ENCODE peak calls at places on chromosomes 3 and 15, in four cellular contexts. X, J, E and Y are unnamed samples. For H3K4me1, the result is how much of the 10 kb centered on the place peaks cover.

GRCh38 chr3:12944413-12944812 is 103.0 kb upstream of the RPL32 start:
- DNase-seq in X (no peak), J (no peak), E (no peak), Y (no peak)

GRCh38 chr3:61146010-61146569 is 105.2 kb downstream of the FHIT start:
- DNase-seq in X (no peak), J (no peak), E (no peak), Y (no peak)

GRCh38 chr3:105938101-105938500 is 69.3 kb upstream of the CBLB start:
- DNase-seq in X (peak), J (no peak), E (no peak), Y (peak)

GRCh38 chr3:47571391-47572165 is 7.1 kb downstream of the CSPG5 start:
- DNase-seq in X (no peak), J (no peak), E (no peak), Y (no peak)

GRCh38 chr15:34085746-34086145 is 15.9 kb downstream of the EMC7 start:
- DNase-seq in X (peak), J (no peak), E (no peak), Y (no peak)

GRCh38 chr3:140308535-140308934 is 369.3 kb upstream of the TRIM42 start:
- DNase-seq in X (no peak), J (no peak), E (no peak), Y (no peak)

GRCh38 chr3:107752202-107752990 is 229.6 kb downstream of the BBX start:
- DNase-seq in X (peak), J (no peak), E (no peak), Y (peak)

GRCh38 chr15:40053234-40054055 is 14.5 kb upstream of the SRP14 start:
- DNase-seq in X (no peak), J (no peak), E (no peak), Y (no peak)

GRCh38 chr3:190862209-190863118 is at the start of gene GMNC:
- DNase-seq in X (peak), J (peak), E (peak), Y (peak)

GRCh38 chr15:34055868-34056595 is 17.0 kb upstream of the AVEN start:
- DNase-seq in X (peak), J (no peak), E (no peak), Y (no peak)

GRCh38 chr3:129490273-129490675 is 38.2 kb upstream of the RHO start:
- DNase-seq in X (peak), J (peak), E (peak), Y (peak)

GRCh38 chr3:37922721-37923575 is 61.3 kb downstream of the CTDSPL start:
- DNase-seq in X (peak), J (peak), E (no peak), Y (peak)

GRCh38 chr3:115768661-115769060 is 145.4 kb downstream of the GAP43 start:
- DNase-seq in X (no peak), J (no peak), E (no peak), Y (no peak)

GRCh38 chr3:111128884-111129283 is 57.3 kb downstream of the NECTIN3 start:
- DNase-seq in X (no peak), J (no peak), E (no peak), Y (no peak)

GRCh38 chr15:22907161-22907950 is 68.9 kb downstream of the NIPA2 start:
- DNase-seq in X (no peak), J (no peak), E (no peak), Y (no peak)

GRCh38 chr15:74264081-74264501 is 28.0 kb downstream of the CCDC33 start:
- DNase-seq in X (no peak), J (no peak), E (no peak), Y (no peak)

GRCh38 chr15:83930813-83931212 is 276.9 kb downstream of the ADAMTSL3 start:
- DNase-seq in X (no peak), J (no peak), E (peak), Y (no peak)

GRCh38 chr3:50654196-50654595 is 20.5 kb upstream of the DOCK3 start:
- DNase-seq in X (no peak), J (no peak), E (no peak), Y (no peak)

GRCh38 chr3:112813723-112814171 is 32.9 kb downstream of the CD200R1L start:
- DNase-seq in X (no peak), J (no peak), E (no peak), Y (peak)

GRCh38 chr15:41620536-41621199 is 39.5 kb upstream of the MGA start:
- DNase-seq in X (peak), J (no peak), E (no peak), Y (no peak)

GRCh38 chr3:153624310-153625030 is 462.4 kb downstream of the RAP2B start:
- DNase-seq in X (no peak), J (no peak), E (no peak), Y (no peak)

GRCh38 chr15:95327661-95328060 is 1002.8 kb upstream of the NR2F2 start:
- DNase-seq in X (no peak), J (no peak), E (no peak), Y (no peak)

GRCh38 chr3:5144316-5144994 is 22.4 kb downstream of the ARL8B start:
- DNase-seq in X (no peak), J (no peak), E (no peak), Y (no peak)

GRCh38 chr3:57910988-57911387 is 97.2 kb upstream of the FLNB start:
- DNase-seq in X (peak), J (no peak), E (no peak), Y (no peak)

GRCh38 chr15:70609919-70610318 is 153.4 kb downstream of the UACA start:
- DNase-seq in X (no peak), J (no peak), E (no peak), Y (no peak)

GRCh38 chr15:70611286-70611685 is 152.1 kb downstream of the UACA start:
- DNase-seq in X (no peak), J (no peak), E (no peak), Y (no peak)

GRCh38 chr15:70604671-70605070 is 158.7 kb downstream of the UACA start:
- DNase-seq in X (no peak), J (no peak), E (no peak), Y (peak)

GRCh38 chr15:70605606-70606410 is 157.6 kb downstream of the UACA start:
- DNase-seq in X (peak), J (peak), E (peak), Y (peak)

DNA sequence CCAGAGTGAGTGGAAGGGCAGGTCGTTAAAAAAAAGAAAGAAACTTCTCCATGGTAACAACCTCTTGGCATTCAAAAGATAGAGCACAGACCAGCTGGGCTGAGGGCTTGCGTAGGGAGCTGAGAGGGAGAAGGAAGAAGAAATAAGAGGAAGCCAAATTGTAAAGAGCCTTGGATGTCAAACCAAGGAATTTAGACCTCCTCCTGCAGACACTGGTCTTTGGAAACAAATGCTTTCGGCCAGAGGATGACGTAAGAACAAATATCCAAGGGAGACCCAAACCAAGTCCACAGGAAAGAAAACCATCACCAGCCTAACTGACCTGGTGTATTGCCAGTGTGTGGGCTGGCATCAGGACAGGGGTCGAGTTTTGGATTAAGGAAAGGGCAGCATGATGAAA is 155.2 kb downstream of the UACA start:
- DNase-seq in X (peak), J (no peak), E (peak), Y (no peak)
- H3K4me1 ChIP-seq in X (under half), J (under half), E (under half), Y (under half)

GRCh38 chr3:133942761-133943535 is 47.3 kb upstream of the RAB6B start:
- DNase-seq in X (no peak), J (no peak), E (peak), Y (no peak)

GRCh38 chr3:133945696-133946095 is 50.0 kb upstream of the RAB6B start:
- DNase-seq in X (no peak), J (no peak), E (no peak), Y (no peak)

GRCh38 chr3:133944641-133945441 is 49.2 kb upstream of the RAB6B start:
- DNase-seq in X (peak), J (peak), E (peak), Y (peak)

GRCh38 chr3:133944181-133944580 is 48.5 kb upstream of the RAB6B start:
- DNase-seq in X (peak), J (no peak), E (peak), Y (no peak)

GRCh38 chr3:133943639-133944131 is 48.0 kb upstream of the RAB6B start:
- DNase-seq in X (peak), J (no peak), E (peak), Y (no peak)
- H3K4me1 ChIP-seq in X (under half), J (half or more), E (under half), Y (under half)

DNA sequence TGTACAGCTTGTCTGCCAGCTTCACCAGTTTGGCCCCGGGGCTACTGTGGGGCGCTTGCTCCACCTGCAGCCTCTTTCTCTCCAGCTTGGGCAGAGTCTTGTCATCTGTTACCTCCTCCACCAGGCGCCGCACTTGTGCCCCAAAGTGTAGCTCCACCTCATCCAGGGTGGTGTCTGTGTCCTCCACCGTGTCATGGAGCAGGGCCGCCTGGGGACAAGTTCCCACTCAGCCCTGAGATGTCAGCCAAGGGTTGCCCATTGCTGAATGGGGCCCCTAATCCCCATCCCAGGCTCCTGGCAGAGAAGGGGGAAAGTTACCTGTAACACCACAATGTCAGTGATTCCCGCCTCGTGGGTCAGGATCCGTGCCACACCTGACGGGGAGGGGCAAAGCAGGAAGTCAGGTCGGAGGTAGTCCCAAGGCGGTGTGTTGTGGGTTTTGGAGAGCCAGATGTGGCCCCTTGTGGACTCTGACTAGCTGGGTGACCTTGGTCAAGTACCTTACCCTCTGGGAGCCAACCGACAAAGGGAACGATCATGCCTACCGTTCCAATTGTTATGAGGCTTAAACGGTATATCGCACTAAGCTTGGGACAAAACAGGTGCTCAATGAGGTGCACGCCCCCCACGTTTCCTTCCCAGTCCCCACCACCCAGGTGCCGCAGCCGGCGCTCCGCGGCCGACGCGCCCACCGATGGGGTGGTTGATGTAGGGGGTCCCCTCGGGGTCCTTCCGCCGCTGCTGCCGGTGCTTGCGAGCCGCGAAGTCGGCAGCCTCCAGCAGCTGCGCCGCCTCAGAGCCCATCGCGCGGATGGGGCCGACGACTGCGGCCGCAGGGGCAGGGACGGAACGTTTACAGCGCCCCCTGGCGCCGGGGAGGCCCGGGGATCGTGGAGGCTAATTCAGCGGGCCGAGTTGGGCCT is at the start of gene HDDC3:
- DNase-seq in X (peak), J (peak), E (peak), Y (peak)
- H3K4me1 ChIP-seq in X (under half), J (half or more), E (under half), Y (under half)

DNA sequence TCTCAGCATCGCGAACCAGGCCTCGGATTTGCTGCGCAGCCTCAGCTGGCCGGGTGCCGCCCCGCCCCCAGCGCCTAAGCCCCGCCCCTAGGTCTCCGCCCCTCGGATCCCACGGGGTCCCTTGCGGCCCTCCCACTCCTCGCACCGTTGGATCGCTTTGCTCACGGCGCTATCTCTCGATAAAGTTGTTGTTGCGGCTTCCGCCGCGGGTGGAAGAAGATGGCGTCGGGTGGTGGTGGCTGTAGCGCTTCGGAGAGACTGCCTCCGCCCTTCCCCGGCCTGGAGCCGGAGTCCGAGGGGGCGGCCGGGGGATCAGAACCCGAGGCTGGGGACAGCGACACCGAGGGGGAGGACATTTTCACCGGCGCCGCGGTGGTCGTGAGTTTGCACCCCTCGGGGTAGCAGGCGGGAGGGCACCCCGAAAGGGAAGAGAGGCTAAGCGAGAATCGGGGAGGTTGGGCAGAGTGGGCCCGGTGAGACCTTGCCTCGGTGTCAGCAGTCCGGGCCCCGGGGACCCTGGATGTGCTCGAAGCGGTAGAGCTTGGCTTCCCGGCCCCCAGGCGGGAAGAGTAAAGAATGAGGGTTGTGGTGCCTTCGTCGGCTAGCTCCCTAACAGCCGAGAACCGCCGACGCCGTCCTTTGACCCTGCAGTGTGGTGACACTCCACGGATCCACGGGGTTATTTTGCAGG is at the start of gene SNX1:
- DNase-seq in X (peak), J (peak), E (peak), Y (peak)
- H3K4me1 ChIP-seq in X (under half), J (half or more), E (under half), Y (half or more)